ENCODE peak calls at places on chromosome 11, in five cellular contexts. M is K562, T is IMR-90, J is HepG2, U is GM12878. D is an unnamed sample. For H4K20me1, the result is how much of the 10 kb centered on the place peaks cover.

GRCh38 chr11:29328961-29329441 is 687.8 kb downstream of the KCNA4 start:
- DNase-seq in T (peak), J (peak), U (no peak), M (no peak), D (peak)

GRCh38 chr11:60357771-60358170 is 20.6 kb upstream of the MS4A7 start:
- DNase-seq in U (no peak), M (no peak), T (no peak), J (no peak), D (no peak)

GRCh38 chr11:128970598-128971190 is 28.0 kb upstream of the TP53AIP1 start:
- DNase-seq in U (no peak), T (no peak), M (no peak), J (no peak), D (no peak)

GRCh38 chr11:111417766-111418435 is 38.8 kb upstream of the POU2AF1 start:
- DNase-seq in J (no peak), U (peak), M (no peak), T (peak), D (no peak)

GRCh38 chr11:12961615-12962014 is 47.5 kb upstream of the RASSF10 start:
- DNase-seq in J (no peak), U (no peak), M (no peak), T (peak), D (peak)

GRCh38 chr11:78465169-78465942 is 47.7 kb upstream of the GAB2 start:
- DNase-seq in J (no peak), U (peak), M (no peak), T (no peak), D (no peak)

GRCh38 chr11:64639885-64640284 is 48.9 kb downstream of the SLC22A12 start:
- DNase-seq in J (no peak), U (no peak), M (no peak), T (no peak), D (no peak)

GRCh38 chr11:77752518-77752917 is 68.0 kb downstream of the RSF1 start:
- DNase-seq in J (no peak), U (no peak), T (peak), M (no peak), D (no peak)

GRCh38 chr11:18066626-18067025 is 20.6 kb upstream of the TPH1 start:
- DNase-seq in M (no peak), J (no peak), U (no peak), T (peak), D (no peak)

GRCh38 chr11:108569896-108570295 is 23.7 kb downstream of the EXPH5 start:
- DNase-seq in J (no peak), U (no peak), M (no peak), T (no peak), D (no peak)

GRCh38 chr11:117316197-117316961 is at the start of gene BACE1:
- DNase-seq in M (no peak), U (no peak), J (peak), T (peak), D (peak)

GRCh38 chr11:126115253-126115540 is 52.5 kb upstream of the CDON start:
- DNase-seq in T (no peak), M (no peak), U (no peak), J (no peak), D (peak)

GRCh38 chr11:67118059-67118766 is 850 bp upstream of the KDM2A start:
- DNase-seq in U (no peak), T (no peak), M (peak), J (no peak), D (peak)

GRCh38 chr11:35017528-35018342 is 101.3 kb downstream of the PDHX start:
- DNase-seq in T (peak), M (no peak), U (no peak), J (peak), D (no peak)

GRCh38 chr11:64665381-64665780 is 57.6 kb downstream of the NRXN2 start:
- DNase-seq in U (no peak), T (no peak), J (no peak), M (peak), D (no peak)

GRCh38 chr11:34263462-34264186 is 94.2 kb downstream of the ABTB2 start:
- DNase-seq in J (peak), U (no peak), M (no peak), T (peak), D (no peak)

GRCh38 chr11:123594921-123595320 is 59.5 kb downstream of the SCN3B start:
- DNase-seq in U (no peak), T (no peak), M (no peak), J (peak), D (no peak)

GRCh38 chr11:45022294-45023064 is 71.8 kb upstream of the TP53I11 start:
- DNase-seq in T (peak), M (no peak), U (no peak), J (no peak), D (no peak)

GRCh38 chr11:107988397-107989158 is 20.1 kb upstream of the CUL5 start:
- DNase-seq in T (no peak), M (no peak), J (no peak), U (peak), D (no peak)

GRCh38 chr11:120814531-120815259 is 209.2 kb upstream of the TBCEL start:
- DNase-seq in J (no peak), U (no peak), M (no peak), T (no peak), D (no peak)

GRCh38 chr11:44813401-44813800 is 86.6 kb downstream of the TSPAN18 start:
- DNase-seq in T (no peak), J (no peak), M (no peak), U (no peak), D (no peak)

GRCh38 chr11:65912840-65913239 is 6.0 kb downstream of the C11orf68 start:
- DNase-seq in U (no peak), J (no peak), T (peak), M (no peak), D (no peak)

GRCh38 chr11:61902313-61902712 is 11.0 kb upstream of the FADS3 start:
- DNase-seq in J (no peak), T (no peak), M (no peak), U (no peak), D (no peak)

GRCh38 chr11:33258631-33259184 is 1.5 kb downstream of the HIPK3 start:
- DNase-seq in T (peak), M (no peak), J (peak), U (no peak), D (no peak)

GRCh38 chr11:126874276-126874675 is 126.3 kb downstream of the KIRREL3 start:
- DNase-seq in T (peak), J (no peak), U (no peak), M (no peak), D (no peak)

GRCh38 chr11:61092280-61092766 is 10.0 kb upstream of the CD5 start:
- DNase-seq in T (no peak), U (no peak), J (no peak), M (no peak), D (no peak)

GRCh38 chr11:109804911-109805310 is 288.3 kb upstream of the ZC3H12C start:
- DNase-seq in U (no peak), J (no peak), M (no peak), T (no peak), D (no peak)

GRCh38 chr11:33893711-33894401 is 2.0 kb upstream of the LMO2 start:
- DNase-seq in M (no peak), T (no peak), U (peak), J (no peak), D (no peak)

GRCh38 chr11:127420139-127420538 is 419.6 kb upstream of the KIRREL3 start:
- DNase-seq in U (no peak), T (no peak), J (no peak), M (no peak), D (no peak)

GRCh38 chr11:119712459-119713360 is 16.3 kb downstream of the NECTIN1 start:
- DNase-seq in U (no peak), T (no peak), J (no peak), M (no peak), D (no peak)
- H4K20me1 ChIP-seq in U (under half), T (under half), J (under half), M (under half), D (under half)

DNA sequence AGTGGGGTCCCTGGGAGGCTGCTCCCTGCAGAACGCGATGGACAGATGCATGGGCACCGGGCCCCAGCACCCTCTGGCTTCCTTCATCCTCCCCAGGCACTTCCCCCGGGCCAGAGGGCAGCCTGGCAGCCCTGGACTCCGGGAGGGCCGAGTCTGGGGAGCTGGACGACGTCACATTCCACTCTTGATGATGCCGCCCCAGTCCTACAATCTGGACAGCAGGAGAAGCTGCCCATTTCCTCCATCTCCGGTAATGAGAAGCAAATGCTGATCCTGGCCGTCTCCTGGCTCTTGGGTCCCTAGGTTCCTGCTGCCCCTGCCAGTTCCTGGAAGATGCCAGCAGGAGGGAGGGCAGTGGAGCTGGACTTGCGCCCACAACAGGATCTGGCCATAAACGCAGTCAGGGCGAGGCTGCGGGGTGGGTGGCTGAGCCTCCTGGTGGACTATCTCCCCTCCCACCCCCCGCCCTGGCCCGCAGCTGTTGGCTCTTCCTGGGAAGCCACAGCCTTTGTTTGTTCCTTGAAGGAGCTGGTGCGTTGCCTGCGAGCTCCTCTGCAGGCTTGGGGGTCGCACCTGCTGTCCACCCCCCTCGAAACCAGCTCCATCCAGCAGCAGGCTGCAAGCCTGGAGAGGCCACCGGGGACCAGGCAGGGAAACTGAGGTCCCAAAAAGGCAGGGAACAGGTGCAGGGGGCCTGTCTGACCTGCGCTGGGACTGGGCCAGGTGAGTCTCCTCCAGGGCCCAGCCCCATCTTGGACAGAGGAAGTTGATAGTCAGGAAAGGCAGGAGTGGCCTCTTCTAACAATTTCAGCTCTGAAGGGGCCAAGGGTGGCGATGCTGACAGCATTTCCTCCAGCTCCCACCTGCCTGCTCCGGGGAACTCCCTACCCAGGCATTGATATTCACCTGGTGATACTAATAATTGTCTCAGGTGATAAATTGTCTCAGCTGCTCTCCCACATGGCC is 17.9 kb upstream of the MUC6 start:
- DNase-seq in T (no peak), M (no peak), J (no peak), U (no peak), D (peak)
- TF ChIP-seq SMC3 in T (no peak), M (no peak), J (no peak), U (no peak), D (no peak)

GRCh38 chr11:19577391-19577831 is 135.2 kb upstream of the NAV2 start:
- DNase-seq in U (no peak), J (no peak), T (no peak), M (no peak), D (no peak)

GRCh38 chr11:19578871-19579270 is 133.8 kb upstream of the NAV2 start:
- DNase-seq in T (no peak), M (no peak), J (no peak), U (no peak), D (no peak)

GRCh38 chr11:19576054-19576453 is 136.6 kb upstream of the NAV2 start:
- DNase-seq in U (no peak), M (no peak), T (peak), J (no peak), D (no peak)

GRCh38 chr11:19577849-19578619 is 134.6 kb upstream of the NAV2 start:
- DNase-seq in T (peak), M (no peak), J (no peak), U (no peak), D (peak)

GRCh38 chr11:19576903-19577302 is 135.7 kb upstream of the NAV2 start:
- DNase-seq in M (no peak), U (no peak), J (no peak), T (no peak), D (no peak)
- H2AFZ ChIP-seq in M (no peak), U (no peak), J (no peak), T (peak), D (no peak)

GRCh38 chr11:69218271-69218682 is 62.5 kb downstream of the SMIM38 start:
- DNase-seq in M (no peak), J (no peak), U (no peak), T (peak), D (no peak)

GRCh38 chr11:69217276-69218105 is 61.8 kb downstream of the SMIM38 start:
- DNase-seq in J (no peak), M (no peak), T (no peak), U (no peak), D (peak)

GRCh38 chr11:69215784-69216415 is 60.2 kb downstream of the SMIM38 start:
- DNase-seq in T (peak), U (no peak), M (no peak), J (no peak), D (no peak)

GRCh38 chr11:69215216-69215615 is 59.5 kb downstream of the SMIM38 start:
- DNase-seq in T (no peak), U (no peak), J (no peak), M (no peak), D (no peak)

DNA sequence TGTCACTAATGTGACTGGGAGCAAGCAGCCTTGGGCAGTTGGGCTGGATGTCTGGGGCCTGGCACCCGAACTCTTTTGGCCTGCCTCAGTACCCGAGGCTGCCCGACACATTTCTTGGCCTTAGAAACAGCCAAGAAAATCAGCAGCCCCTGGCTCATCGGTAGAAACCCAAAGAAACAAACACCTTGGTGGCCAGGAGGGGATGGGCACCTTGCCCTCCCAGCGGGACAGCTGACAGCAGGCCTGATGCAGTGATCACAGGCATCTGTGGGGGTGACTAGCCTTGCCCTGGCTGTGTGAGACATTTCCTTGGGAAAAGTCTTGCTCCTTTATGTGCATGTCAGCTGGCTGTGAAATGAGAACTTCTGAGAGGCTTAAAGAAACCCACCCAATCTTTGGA is 60.9 kb downstream of the SMIM38 start:
- DNase-seq in U (no peak), M (no peak), T (peak), J (no peak), D (no peak)
- H4K20me1 ChIP-seq in U (under half), M (under half), T (under half), J (under half), D (under half)

GRCh38 chr11:93513763-93514162 is 29.4 kb downstream of the SMCO4 start:
- DNase-seq in M (no peak), T (no peak), U (no peak), J (no peak), D (peak)
- TF ChIP-seq SMC3 in M (no peak), T (no peak), U (no peak), J (no peak), D (no peak)

GRCh38 chr11:134589155-134589554 is 177.1 kb upstream of the B3GAT1 start:
- DNase-seq in U (no peak), J (no peak), T (no peak), M (no peak), D (no peak)
- H2AFZ ChIP-seq in U (no peak), J (no peak), T (no peak), M (no peak), D (no peak)

GRCh38 chr11:1520209-1520986 is 33.8 kb upstream of the MOB2 start:
- DNase-seq in U (no peak), J (no peak), T (no peak), M (peak), D (no peak)

GRCh38 chr11:1519028-1519736 is 32.6 kb upstream of the MOB2 start:
- DNase-seq in J (no peak), M (no peak), U (no peak), T (no peak), D (no peak)

GRCh38 chr11:1517117-1518005 is 30.8 kb upstream of the MOB2 start:
- DNase-seq in U (no peak), J (no peak), T (no peak), M (no peak), D (no peak)

GRCh38 chr11:1516273-1517067 is 29.9 kb upstream of the MOB2 start:
- DNase-seq in T (peak), J (no peak), U (no peak), M (no peak), D (peak)

GRCh38 chr11:1518301-1518700 is 31.7 kb upstream of the MOB2 start:
- DNase-seq in T (no peak), M (no peak), U (no peak), J (no peak), D (no peak)
- H4K20me1 ChIP-seq in T (half or more), M (half or more), U (under half), J (half or more), D (half or more)

GRCh38 chr11:70678931-70679900 is 280.9 kb downstream of the CTTN start:
- DNase-seq in T (no peak), J (no peak), U (no peak), M (no peak), D (no peak)

GRCh38 chr11:70677232-70677916 is 279.0 kb downstream of the CTTN start:
- DNase-seq in M (no peak), U (no peak), J (no peak), T (no peak), D (no peak)

GRCh38 chr11:70672991-70673670 is 274.8 kb downstream of the CTTN start:
- DNase-seq in T (no peak), J (no peak), M (no peak), U (no peak), D (no peak)

GRCh38 chr11:70674605-70675004 is 276.3 kb downstream of the CTTN start:
- DNase-seq in T (no peak), U (no peak), J (no peak), M (no peak), D (no peak)

GRCh38 chr11:70675697-70676374 is 277.5 kb downstream of the CTTN start:
- DNase-seq in T (no peak), J (no peak), U (no peak), M (no peak), D (no peak)
- TF ChIP-seq SMC3 in T (no peak), J (no peak), U (no peak), M (no peak), D (no peak)

GRCh38 chr11:59259047-59259446 is 46.3 kb upstream of the MPEG1 start:
- DNase-seq in M (no peak), T (no peak), U (no peak), J (no peak), D (no peak)
- H2AFZ ChIP-seq in M (no peak), T (no peak), U (no peak), J (no peak), D (no peak)

GRCh38 chr11:959027-959426 is 33.4 kb downstream of the AP2A2 start:
- DNase-seq in U (no peak), M (no peak), J (no peak), T (no peak), D (no peak)
- H4K20me1 ChIP-seq in U (under half), M (under half), J (under half), T (under half), D (under half)

D was measured in SK-N-SH.